ENCODE peak calls at places on chromosomes 12 and 14, in five cellular contexts. S, C, Q, P and V are unnamed samples.
A peak's percentile ranks its signal among the peaks of the same experiment; 100 is the strongest.

GRCh38 chr14:61502459-61503093 is 181.2 kb downstream of the PRKCH start:
- DNase-seq in S (no peak), C (no peak), Q (no peak), P (no peak), V (no peak)

GRCh38 chr14:73723799-73724621 is 9.8 kb upstream of the PNMA1 start:
- DNase-seq in S (no peak), C (no peak), Q (no peak), P (no peak), V (no peak)

GRCh38 chr12:24938341-24938740 is 10.6 kb downstream of the BCAT1 start:
- DNase-seq in S (no peak), C (no peak), Q (no peak), P (no peak), V (no peak)

GRCh38 chr12:95605875-95606274 is 54.6 kb upstream of the USP44 start:
- DNase-seq in S (no peak), C (no peak), Q (peak; percentile 13), P (no peak), V (no peak)

GRCh38 chr12:56914256-56914655 is 20.0 kb downstream of the SDR9C7 start:
- DNase-seq in S (no peak), C (no peak), Q (no peak), P (no peak), V (no peak)

GRCh38 chr12:105459760-105460325 is 129.4 kb downstream of the C12orf75 start:
- DNase-seq in S (no peak), C (no peak), Q (no peak), P (no peak), V (no peak)

GRCh38 chr12:117718141-117718540 is 250.6 kb downstream of the KSR2 start:
- DNase-seq in S (no peak), C (no peak), Q (no peak), P (no peak), V (no peak)

GRCh38 chr12:120125792-120126634 is 9.5 kb upstream of the RAB35 start:
- DNase-seq in S (no peak), C (no peak), Q (no peak), P (no peak), V (no peak)

GRCh38 chr12:104258476-104259067 is 43.0 kb downstream of the TXNRD1 start:
- DNase-seq in S (no peak), C (no peak), Q (no peak), P (no peak), V (no peak)

GRCh38 chr14:91410781-91411536 is 6.7 kb downstream of the CCDC88C start:
- DNase-seq in S (no peak), C (no peak), Q (no peak), P (peak; percentile 59), V (no peak)

GRCh38 chr12:51471465-51471864 is 46.8 kb downstream of the SLC4A8 start:
- DNase-seq in S (no peak), C (no peak), Q (no peak), P (no peak), V (no peak)

GRCh38 chr12:104163631-104164030 is 25.6 kb upstream of the NFYB start:
- DNase-seq in S (no peak), C (no peak), Q (no peak), P (no peak), V (no peak)

GRCh38 chr14:65239897-65240296 is 137.6 kb upstream of the MAX start:
- DNase-seq in S (no peak), C (no peak), Q (no peak), P (peak; percentile 94), V (no peak)

GRCh38 chr14:57029620-57030253 is 219.5 kb upstream of the OTX2 start:
- DNase-seq in S (no peak), C (no peak), Q (no peak), P (no peak), V (no peak)

GRCh38 chr12:92602476-92602875 is 100.3 kb upstream of the PLEKHG7 start:
- DNase-seq in S (no peak), C (no peak), Q (peak; percentile 11), P (no peak), V (no peak)

GRCh38 chr14:70718383-70719123 is 76.8 kb downstream of the TTC9 start:
- DNase-seq in S (no peak), C (no peak), Q (no peak), P (no peak), V (no peak)

GRCh38 chr12:92553389-92553788 is 149.4 kb upstream of the PLEKHG7 start:
- DNase-seq in S (no peak), C (no peak), Q (no peak), P (no peak), V (no peak)

GRCh38 chr12:97977870-97978269 is 515.3 kb downstream of the RMST start:
- DNase-seq in S (no peak), C (no peak), Q (no peak), P (no peak), V (no peak)

GRCh38 chr14:100289916-100290606 is 16.2 kb downstream of the SLC25A29 start:
- DNase-seq in S (no peak), C (no peak), Q (no peak), P (no peak), V (peak; percentile 13)

GRCh38 chr14:56905282-56905681 is 95.0 kb upstream of the OTX2 start:
- DNase-seq in S (no peak), C (no peak), Q (no peak), P (no peak), V (no peak)

GRCh38 chr12:53623986-53624385 is 2.2 kb downstream of the ATF7 start:
- DNase-seq in S (no peak), C (no peak), Q (no peak), P (no peak), V (no peak)

GRCh38 chr14:95237121-95237876 is 80.0 kb upstream of the DICER1 start:
- DNase-seq in S (no peak), C (no peak), Q (no peak), P (peak; percentile 37), V (no peak)

GRCh38 chr12:57620936-57621496 is 9.8 kb downstream of the ARHGEF25 start:
- DNase-seq in S (peak; percentile 37), C (peak; percentile 49), Q (no peak), P (peak; percentile 82), V (peak; percentile 42)

GRCh38 chr12:66072566-66072965 is 58.0 kb downstream of the LLPH start:
- DNase-seq in S (no peak), C (no peak), Q (no peak), P (no peak), V (no peak)

GRCh38 chr12:55745361-55746146 is 2.6 kb downstream of the GDF11 start:
- DNase-seq in S (peak; percentile 85), C (no peak), Q (no peak), P (no peak), V (peak; percentile 85)